ENCODE peak calls at places on chromosome 22, in seven cellular contexts. D, U, P, X, G, H and M are unnamed samples.
A peak's percentile ranks its signal among the peaks of the same experiment; 100 is the strongest.

GRCh38 chr22:28141614-28142013 is 222.6 kb upstream of the PITPNB start:
- DNase-seq in U (no peak), G (no peak), X (no peak), H (no peak), P (no peak), D (no peak), M (no peak)

GRCh38 chr22:49747705-49748104 is 80.0 kb downstream of the BRD1 start:
- DNase-seq in G (no peak), H (no peak), U (no peak), D (no peak), X (no peak), P (no peak), M (no peak)

GRCh38 chr22:31350410-31350863 is 4.3 kb upstream of the PATZ1 start:
- DNase-seq in P (no peak), H (no peak), U (no peak), X (no peak), D (no peak), G (no peak), M (no peak)

GRCh38 chr22:23700706-23701105 is 9.9 kb downstream of the RGL4 start:
- DNase-seq in G (no peak), D (no peak), H (no peak), X (no peak), U (no peak), P (no peak), M (no peak)

GRCh38 chr22:32998373-32998772 is 59.8 kb downstream of the SYN3 start:
- DNase-seq in X (no peak), P (no peak), G (no peak), U (no peak), H (no peak), D (no peak), M (no peak)

GRCh38 chr22:50271519-50271970 is 1.4 kb upstream of the MAPK11 start:
- DNase-seq in H (peak; percentile 54), D (no peak), P (peak; percentile 67), X (peak; percentile 32), G (no peak), U (no peak), M (no peak)

GRCh38 chr22:35839811-35840739 is 122.4 kb downstream of the APOL5 start:
- DNase-seq in U (peak; percentile 23), D (peak; percentile 82), G (peak; percentile 97), P (peak; percentile 64), X (no peak), H (no peak), M (peak; percentile 90)

GRCh38 chr22:37254867-37255233 is 10.8 kb upstream of the RAC2 start:
- DNase-seq in P (no peak), G (no peak), U (no peak), X (no peak), H (no peak), D (no peak), M (no peak)

GRCh38 chr22:48376428-48376827 is 1451.2 kb downstream of the BRD1 start:
- DNase-seq in D (no peak), U (no peak), X (no peak), G (no peak), H (no peak), P (no peak), M (no peak)

GRCh38 chr22:35349704-35350538 is 31.0 kb upstream of the HMOX1 start:
- DNase-seq in X (no peak), H (no peak), D (no peak), P (no peak), G (no peak), U (no peak), M (no peak)

GRCh38 chr22:37999640-38000272 is 15.4 kb upstream of the SOX10 start:
- DNase-seq in P (no peak), U (no peak), D (no peak), X (no peak), G (no peak), H (no peak), M (no peak)

GRCh38 chr22:24944224-24944937 is 2.1 kb downstream of the LHFPL7 start:
- DNase-seq in D (no peak), G (no peak), U (no peak), P (no peak), H (no peak), X (no peak), M (no peak)

GRCh38 chr22:32990187-32990586 is 68.0 kb downstream of the SYN3 start:
- DNase-seq in H (no peak), G (no peak), X (no peak), U (no peak), D (no peak), P (no peak), M (no peak)

GRCh38 chr22:38412435-38413084 is 42.4 kb downstream of the KCNJ4 start:
- DNase-seq in X (no peak), G (no peak), D (no peak), U (peak; percentile 21), P (no peak), H (peak; percentile 41), M (peak; percentile 49)

GRCh38 chr22:30984317-30984716 is 15.3 kb downstream of the TUG1 start:
- DNase-seq in D (no peak), P (no peak), G (no peak), X (no peak), U (no peak), H (no peak), M (no peak)

GRCh38 chr22:43726296-43726695 is 85.8 kb downstream of the EFCAB6 start:
- DNase-seq in G (peak; percentile 66), D (no peak), U (no peak), X (no peak), H (no peak), P (no peak), M (no peak)

GRCh38 chr22:31734512-31734911 is 15.4 kb downstream of the PRR14L start:
- DNase-seq in P (no peak), G (no peak), H (no peak), U (no peak), X (no peak), D (peak; percentile 76), M (no peak)

GRCh38 chr22:19619144-19620009 is 94.9 kb upstream of the SEPTIN5 start:
- DNase-seq in U (no peak), P (no peak), H (no peak), X (no peak), D (no peak), G (no peak), M (no peak)

GRCh38 chr22:40512426-40513136 is 123.9 kb downstream of the MRTFA start:
- DNase-seq in G (peak; percentile 98), X (no peak), U (no peak), H (no peak), D (peak; percentile 98), P (no peak), M (no peak)

GRCh38 chr22:19843107-19843856 is 11.4 kb downstream of the GNB1L start:
- DNase-seq in D (no peak), X (no peak), P (no peak), G (no peak), U (no peak), H (no peak), M (no peak)

GRCh38 chr22:37002633-37003032 is 16.6 kb downstream of the TST start:
- DNase-seq in D (no peak), P (no peak), U (no peak), G (no peak), X (no peak), H (no peak), M (no peak)

GRCh38 chr22:41966607-41967240 is 2.5 kb upstream of the SEPTIN3 start:
- DNase-seq in G (peak; percentile 78), P (no peak), D (peak; percentile 65), X (no peak), U (peak; percentile 14), H (peak; percentile 23), M (peak; percentile 37)

GRCh38 chr22:30855677-30856518 is 112.7 kb downstream of the MORC2 start:
- DNase-seq in X (no peak), P (no peak), H (no peak), U (no peak), D (no peak), G (no peak), M (no peak)

GRCh38 chr22:40979871-40980270 is 28.7 kb downstream of the RBX1 start:
- DNase-seq in X (no peak), D (no peak), G (no peak), U (no peak), H (no peak), P (no peak), M (no peak)

GRCh38 chr22:23775779-23776375 is 3.2 kb downstream of the MMP11 start:
- DNase-seq in X (no peak), U (no peak), P (no peak), G (no peak), H (no peak), D (no peak), M (peak; percentile 35)

GRCh38 chr22:39907035-39907434 is 6.2 kb downstream of the GRAP2 start:
- DNase-seq in P (no peak), D (no peak), H (no peak), X (no peak), G (no peak), U (no peak), M (no peak)

GRCh38 chr22:33409134-33409533 is 351.0 kb upstream of the SYN3 start:
- DNase-seq in P (no peak), U (no peak), H (no peak), D (no peak), G (no peak), X (no peak), M (no peak)

GRCh38 chr22:41480397-41480735 is 11.4 kb downstream of the ACO2 start:
- DNase-seq in G (no peak), H (no peak), U (no peak), X (no peak), D (no peak), P (no peak), M (no peak)

GRCh38 chr22:27918351-27919221 is 470 bp downstream of the PITPNB start:
- DNase-seq in H (peak; percentile 29), G (no peak), X (peak; percentile 55), D (peak; percentile 34), P (no peak), U (peak; percentile 25), M (peak; percentile 45)

GRCh38 chr22:22770280-22770871 is 117.2 kb upstream of the IGLL5 start:
- DNase-seq in H (peak; percentile 49), D (no peak), U (peak; percentile 29), G (no peak), X (peak; percentile 9), P (peak; percentile 49), M (peak; percentile 59)

GRCh38 chr22:27581688-27582087 is 219.9 kb downstream of the MN1 start:
- DNase-seq in X (no peak), P (no peak), U (peak; percentile 14), G (peak; percentile 61), H (no peak), D (no peak), M (no peak)

GRCh38 chr22:49150801-49151221 is 676.9 kb downstream of the BRD1 start:
- DNase-seq in D (no peak), G (no peak), H (no peak), P (no peak), U (no peak), X (no peak), M (no peak)